ENCODE peak calls at places on chromosomes 16 and 17, in nine cellular contexts. Z is IMR-90; S is fibroblast of lung; V is psoas muscle; B is CD8-positive, alpha-beta memory T cell; M is stomach; T is heart left ventricle; W is HL-60; X is spleen. L is an unnamed sample. For H3K27me3, the result is how much of the 10 kb centered on the place peaks cover.

GRCh38 chr17:78114831-78115723 is 13.5 kb downstream of the TMC6 start:
- DNase-seq in S (no peak), B (peak), W (no peak), Z (no peak), X (peak), M (no peak), T (peak), V (no peak), L (no peak)

GRCh38 chr17:28057731-28058246 is 15.3 kb downstream of the NLK start:
- DNase-seq in V (no peak), B (no peak), S (peak), Z (peak), T (no peak), M (no peak), W (peak), X (no peak), L (no peak)

GRCh38 chr17:66175892-66176291 is 16.0 kb downstream of the CEP112 start:
- DNase-seq in S (no peak), B (no peak), X (no peak), V (no peak), Z (no peak), T (no peak), M (no peak), W (no peak), L (no peak)

GRCh38 chr16:81900014-81900413 is 111.3 kb downstream of the SDR42E1 start:
- DNase-seq in T (no peak), X (no peak), W (no peak), M (no peak), B (no peak), V (no peak), Z (no peak), S (no peak), L (no peak)

GRCh38 chr17:54418467-54418866 is 482.2 kb upstream of the TOM1L1 start:
- DNase-seq in W (no peak), V (no peak), X (no peak), T (no peak), S (no peak), B (no peak), M (no peak), Z (no peak), L (no peak)

GRCh38 chr17:76138234-76138895 is 2.7 kb downstream of the FOXJ1 start:
- DNase-seq in W (no peak), X (peak), V (no peak), M (no peak), S (no peak), B (peak), T (no peak), Z (no peak), L (no peak)

GRCh38 chr17:80082403-80083135 is 18.8 kb upstream of the GAA start:
- DNase-seq in S (peak), B (peak), V (peak), X (peak), Z (peak), T (peak), M (peak), W (peak), L (peak)

GRCh38 chr16:14289692-14290340 is 218.7 kb downstream of the MRTFB start:
- DNase-seq in S (no peak), T (no peak), Z (peak), B (peak), M (peak), W (peak), X (peak), V (no peak), L (peak)

GRCh38 chr16:12293017-12293618 is 316.6 kb downstream of the SNX29 start:
- DNase-seq in V (no peak), S (no peak), B (no peak), W (no peak), T (no peak), M (no peak), Z (peak), X (no peak), L (no peak)

GRCh38 chr17:83079766-83080616 is 582 bp downstream of the METRNL start:
- DNase-seq in B (no peak), X (peak), Z (no peak), M (no peak), V (no peak), S (no peak), W (no peak), T (no peak), L (no peak)

GRCh38 chr16:35391328-35391727 is 1931.9 kb downstream of the TP53TG3F start:
- DNase-seq in M (no peak), W (peak), V (peak), X (no peak), B (no peak), Z (peak), T (peak), S (peak), L (peak)

GRCh38 chr16:70520612-70521297 is 2.6 kb downstream of the COG4 start:
- DNase-seq in M (no peak), T (no peak), Z (peak), X (no peak), S (peak), B (no peak), W (peak), V (no peak), L (no peak)

GRCh38 chr17:64097196-64097936 is 32.6 kb downstream of the ERN1 start:
- DNase-seq in X (no peak), M (no peak), Z (peak), V (no peak), S (peak), T (no peak), W (no peak), B (no peak), L (no peak)

GRCh38 chr17:77484096-77484495 is 343.3 kb downstream of the SEC14L1 start:
- DNase-seq in V (no peak), T (no peak), S (no peak), M (no peak), Z (no peak), W (no peak), X (no peak), B (no peak), L (no peak)

GRCh38 chr16:55532227-55532626 is 23.4 kb downstream of the LPCAT2 start:
- DNase-seq in B (no peak), W (no peak), M (no peak), S (peak), Z (peak), V (no peak), T (no peak), X (no peak), L (no peak)

GRCh38 chr17:27577884-27578717 is 52.9 kb upstream of the LGALS9 start:
- DNase-seq in B (no peak), T (peak), M (no peak), Z (peak), W (no peak), S (peak), V (peak), X (no peak), L (peak)

GRCh38 chr17:69500911-69501429 is 86.5 kb downstream of the MAP2K6 start:
- DNase-seq in M (no peak), W (no peak), V (no peak), S (no peak), T (no peak), B (no peak), Z (no peak), X (no peak), L (no peak)

GRCh38 chr17:55726440-55726839 is 3.8 kb upstream of the TMEM100 start:
- DNase-seq in X (no peak), B (no peak), T (peak), M (peak), W (no peak), Z (peak), V (peak), S (peak), L (peak)

GRCh38 chr17:30005709-30006320 is 64.4 kb downstream of the EFCAB5 start:
- DNase-seq in W (no peak), V (no peak), Z (peak), T (no peak), X (no peak), S (peak), B (no peak), M (no peak), L (no peak)

GRCh38 chr17:46821482-46822387 is 3.2 kb upstream of the WNT3 start:
- DNase-seq in T (no peak), X (no peak), W (no peak), S (no peak), B (no peak), Z (no peak), M (no peak), V (no peak), L (no peak)

GRCh38 chr16:84672276-84673202 is 24.2 kb downstream of the KLHL36 start:
- DNase-seq in V (peak), Z (peak), T (peak), X (peak), W (peak), M (peak), S (peak), B (peak), L (peak)

GRCh38 chr17:76742958-76743357 is 5.0 kb downstream of the MFSD11 start:
- DNase-seq in M (no peak), B (no peak), X (no peak), S (no peak), Z (no peak), T (no peak), V (no peak), W (no peak), L (no peak)

GRCh38 chr17:81858967-81859905 is 1.1 kb downstream of the P4HB start:
- DNase-seq in W (peak), Z (no peak), V (no peak), X (no peak), S (no peak), B (no peak), M (no peak), T (no peak), L (no peak)

GRCh38 chr17:67245073-67245693 is at the start of gene HELZ:
- DNase-seq in B (peak), T (peak), X (peak), W (peak), V (peak), Z (peak), S (peak), M (peak), L (peak)

GRCh38 chr17:77349976-77350830 is 209.4 kb downstream of the SEC14L1 start:
- DNase-seq in S (peak), Z (peak), X (no peak), B (peak), W (no peak), M (peak), T (no peak), V (no peak), L (no peak)

GRCh38 chr17:74746922-74747321 is 1.5 kb upstream of the NHERF1 start:
- DNase-seq in W (peak), S (no peak), T (peak), B (peak), V (no peak), Z (no peak), X (peak), M (no peak), L (no peak)

GRCh38 chr16:11556945-11557720 is 29.6 kb downstream of the LITAF start:
- DNase-seq in S (no peak), V (no peak), Z (no peak), M (no peak), B (peak), T (no peak), W (no peak), X (peak), L (no peak)

GRCh38 chr16:87229230-87230192 is 87.7 kb downstream of the C16orf95 start:
- DNase-seq in T (no peak), V (no peak), Z (no peak), X (no peak), W (no peak), S (peak), M (no peak), B (no peak), L (no peak)

GRCh38 chr17:58520843-58521430 is 6.5 kb upstream of the MTMR4 start:
- DNase-seq in Z (peak), X (no peak), T (no peak), S (no peak), W (peak), B (no peak), M (no peak), V (no peak), L (no peak)

GRCh38 chr17:58517378-58517927 is 3.0 kb upstream of the MTMR4 start:
- DNase-seq in V (no peak), T (no peak), M (no peak), B (no peak), X (no peak), Z (no peak), W (no peak), S (no peak), L (no peak)

GRCh38 chr17:58517928-58518609 is 3.6 kb upstream of the MTMR4 start:
- DNase-seq in X (peak), S (peak), M (peak), Z (peak), T (peak), W (peak), B (peak), V (peak), L (peak)

GRCh38 chr17:58525239-58525638 is 10.8 kb upstream of the MTMR4 start:
- DNase-seq in T (peak), M (no peak), B (no peak), V (peak), X (no peak), Z (peak), W (no peak), S (peak), L (no peak)

GRCh38 chr17:58521680-58522079 is 7.2 kb upstream of the MTMR4 start:
- DNase-seq in Z (no peak), S (no peak), B (no peak), X (no peak), V (no peak), W (no peak), M (no peak), T (no peak), L (no peak)
- H3K27ac ChIP-seq in Z (no peak), S (no peak), B (no peak), X (no peak), V (no peak), W (no peak), M (no peak), T (no peak), L (no peak)

DNA sequence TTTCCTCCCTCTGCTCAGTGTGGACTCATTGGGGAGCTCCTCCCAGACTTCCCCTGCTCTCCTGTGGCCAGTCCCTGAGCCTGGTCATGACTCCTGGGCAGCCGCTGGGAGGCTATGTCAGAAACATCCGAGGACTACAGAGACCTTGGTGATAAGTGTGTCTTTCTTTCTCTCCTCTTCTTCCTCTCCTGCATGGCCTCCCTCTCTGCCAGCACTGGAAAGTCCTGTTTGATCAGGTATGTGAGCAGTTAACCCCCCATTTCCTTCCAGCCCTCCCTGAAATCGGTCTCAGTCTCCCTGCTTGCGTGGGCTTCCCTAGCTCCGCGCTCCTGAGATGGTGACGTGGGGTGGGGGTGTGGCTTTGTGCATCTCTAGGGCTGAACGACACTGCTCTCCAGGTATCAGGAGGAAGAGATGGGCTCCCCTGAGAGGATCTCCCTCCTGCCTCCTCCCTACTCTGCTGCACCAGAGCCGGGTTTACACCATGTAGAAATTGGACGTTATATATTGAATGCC is 2.1 kb downstream of the RHBDL3 start:
- DNase-seq in X (peak), B (no peak), V (no peak), S (no peak), W (no peak), T (no peak), M (no peak), Z (no peak), L (no peak)
- H3K27me3 ChIP-seq in X (half or more), B (under half), V (under half), S (half or more), W (half or more), T (under half), M (under half), Z (half or more), L (under half)

GRCh38 chr16:747978-748746 is 7.4 kb upstream of the CIAO3 start:
- DNase-seq in S (no peak), X (no peak), W (no peak), T (no peak), M (no peak), V (no peak), B (no peak), Z (no peak), L (no peak)
- H3K27ac ChIP-seq in S (no peak), X (no peak), W (no peak), T (no peak), M (no peak), V (no peak), B (no peak), Z (no peak), L (no peak)

DNA sequence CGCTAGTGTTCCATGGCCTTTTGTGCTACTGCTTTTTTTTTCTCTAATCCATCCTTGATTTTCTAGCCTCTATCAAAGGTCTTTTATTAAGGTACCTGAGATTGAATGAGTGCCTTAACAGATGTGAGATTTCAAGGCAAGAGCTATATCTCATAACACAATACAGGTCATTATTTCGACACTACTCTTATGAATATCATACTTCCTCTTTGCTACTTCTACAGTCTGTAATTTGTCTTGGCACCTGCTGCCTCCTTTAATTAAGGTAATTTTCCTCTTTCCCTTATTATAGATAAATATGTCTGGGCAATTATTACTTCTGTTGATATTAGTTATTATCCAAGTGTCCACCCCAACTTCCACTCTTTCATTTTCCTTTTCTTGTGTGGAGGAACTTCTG is 5.3 kb downstream of the KRT28 start:
- DNase-seq in Z (no peak), B (no peak), M (no peak), W (no peak), V (no peak), T (no peak), S (no peak), X (no peak), L (no peak)
- H3K27me3 ChIP-seq in Z (under half), B (under half), M (under half), W (under half), V (under half), T (under half), S (under half), X (under half), L (under half)

GRCh38 chr16:31488630-31489564 is 6.0 kb downstream of the SLC5A2 start:
- DNase-seq in M (no peak), Z (no peak), V (no peak), T (no peak), W (no peak), X (peak), S (no peak), B (no peak), L (no peak)

GRCh38 chr16:31487076-31487719 is 4.3 kb downstream of the SLC5A2 start:
- DNase-seq in Z (no peak), V (no peak), W (no peak), M (no peak), B (no peak), T (no peak), S (no peak), X (no peak), L (no peak)

GRCh38 chr16:31487720-31488629 is 5.1 kb downstream of the SLC5A2 start:
- DNase-seq in X (peak), S (peak), M (peak), Z (peak), V (peak), B (peak), T (no peak), W (peak), L (no peak)

GRCh38 chr16:31491778-31492418 is 9.0 kb downstream of the SLC5A2 start:
- DNase-seq in W (no peak), X (no peak), T (no peak), V (no peak), B (peak), S (no peak), Z (no peak), M (no peak), L (no peak)

DNA sequence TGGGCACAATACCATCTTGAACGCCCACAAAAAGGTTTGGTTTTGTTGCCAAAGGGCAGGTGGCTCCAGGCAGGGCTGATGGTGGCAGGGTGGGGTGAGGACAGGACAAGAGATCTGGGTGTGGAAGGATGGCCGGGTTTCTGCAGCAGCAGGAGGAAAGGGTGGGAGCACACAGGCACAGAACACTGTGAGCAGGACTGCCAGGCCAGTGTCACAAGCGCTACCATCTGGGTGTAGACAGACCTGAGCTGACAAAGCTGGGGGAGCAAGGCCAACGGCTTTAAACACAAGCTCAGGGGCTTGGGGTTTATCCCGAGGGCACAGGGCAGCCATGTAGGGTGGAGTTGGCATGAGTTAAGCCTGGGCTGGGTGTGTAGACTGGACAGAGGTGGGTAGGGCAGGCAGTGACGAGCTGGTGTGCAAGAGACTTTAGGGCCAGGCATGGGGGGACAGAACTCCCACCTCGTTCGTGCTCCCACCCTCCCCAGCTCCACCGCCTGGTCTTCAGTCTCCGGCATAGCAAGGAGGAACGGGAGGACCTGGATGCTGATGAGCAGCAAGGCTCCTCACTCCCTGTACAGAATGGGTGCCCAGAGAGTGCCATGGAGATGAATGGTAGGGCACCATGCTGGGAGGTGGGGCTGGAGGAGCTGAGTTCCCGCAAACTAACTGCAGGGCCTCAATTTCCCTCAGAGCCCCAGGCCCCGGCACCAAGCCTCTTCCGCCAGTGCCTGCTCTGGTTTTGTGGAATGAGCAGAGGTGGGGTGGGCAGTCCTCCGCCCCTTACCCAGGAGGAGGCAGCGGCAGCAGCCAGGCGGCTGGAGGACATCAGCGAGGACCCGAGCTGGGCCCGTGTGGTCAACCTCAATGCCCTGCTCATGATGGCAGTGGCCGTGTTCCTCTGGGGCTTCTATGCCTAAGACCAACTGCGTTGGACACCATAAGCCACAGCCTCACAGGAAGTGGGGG is 7.0 kb downstream of the SLC5A2 start:
- DNase-seq in V (no peak), W (no peak), T (no peak), Z (no peak), S (no peak), X (no peak), B (no peak), M (no peak), L (no peak)
- H3K27ac ChIP-seq in V (no peak), W (no peak), T (no peak), Z (no peak), S (no peak), X (no peak), B (no peak), M (no peak), L (no peak)

L was measured in SJCRH30.